ENCODE peak calls at places on chromosomes 3 and 15, in four cellular contexts. S is upper lobe of left lung, R is dermis blood vessel endothelial cell, P is AG04450. Z is an unnamed sample.

GRCh38 chr3:27134165-27134796 is 234.9 kb downstream of the NEK10 start:
- DNase-seq in S (peak), R (peak), P (peak), Z (peak)

GRCh38 chr15:51917493-51917892 is 54.1 kb downstream of the LEO1 start:
- DNase-seq in S (peak), R (peak), P (no peak), Z (peak)

GRCh38 chr3:41961061-41961749 is 698 bp downstream of the ULK4 start:
- DNase-seq in S (peak), R (peak), P (peak), Z (peak)

GRCh38 chr3:15926866-15927265 is 129.1 kb upstream of the ANKRD28 start:
- DNase-seq in S (no peak), R (no peak), P (no peak), Z (no peak)

GRCh38 chr3:194274424-194275085 is 76.6 kb downstream of the CPN2 start:
- DNase-seq in S (no peak), R (peak), P (no peak), Z (no peak)

GRCh38 chr15:43932907-43933306 is 106.1 kb downstream of the WDR76 start:
- DNase-seq in S (no peak), R (peak), P (no peak), Z (no peak)

GRCh38 chr3:149701977-149702350 is 44.1 kb upstream of the WWTR1 start:
- DNase-seq in S (no peak), R (no peak), P (no peak), Z (no peak)

GRCh38 chr15:22870865-22871264 is 32.4 kb downstream of the NIPA2 start:
- DNase-seq in S (no peak), R (no peak), P (no peak), Z (no peak)

GRCh38 chr15:52751522-52751921 is 38.6 kb downstream of the ONECUT1 start:
- DNase-seq in S (no peak), R (no peak), P (no peak), Z (no peak)

GRCh38 chr3:29887450-29887849 is 606.6 kb downstream of the RBMS3 start:
- DNase-seq in S (no peak), R (no peak), P (no peak), Z (no peak)

GRCh38 chr15:69735126-69735525 is 282.5 kb downstream of the RPLP1 start:
- DNase-seq in S (no peak), R (peak), P (no peak), Z (peak)

GRCh38 chr3:136752046-136752326 is 192 bp downstream of the STAG1 start:
- DNase-seq in S (no peak), R (no peak), P (peak), Z (no peak)

GRCh38 chr3:140023616-140024530 is 88.9 kb downstream of the CLSTN2 start:
- DNase-seq in S (no peak), R (no peak), P (no peak), Z (no peak)

GRCh38 chr15:33066584-33066983 is 127.9 kb downstream of the FMN1 start:
- DNase-seq in S (peak), R (no peak), P (no peak), Z (no peak)

GRCh38 chr3:98587654-98588532 is 5.5 kb downstream of the CPOX start:
- DNase-seq in S (no peak), R (no peak), P (no peak), Z (no peak)

GRCh38 chr3:148077318-148077923 is 620.3 kb upstream of the AGTR1 start:
- DNase-seq in S (no peak), R (peak), P (no peak), Z (peak)

GRCh38 chr3:75192065-75192658 is 472.0 kb upstream of the FRG2C start:
- DNase-seq in S (peak), R (peak), P (no peak), Z (peak)

GRCh38 chr15:61080209-61081027 is 148.7 kb downstream of the RORA start:
- DNase-seq in S (no peak), R (no peak), P (no peak), Z (no peak)

GRCh38 chr15:96474274-96474673 is 143.8 kb downstream of the NR2F2 start:
- DNase-seq in S (no peak), R (no peak), P (no peak), Z (no peak)

GRCh38 chr15:95770191-95770590 is 560.3 kb upstream of the NR2F2 start:
- DNase-seq in S (no peak), R (peak), P (no peak), Z (no peak)

GRCh38 chr3:128215290-128215689 is 62.0 kb downstream of the EEFSEC start:
- DNase-seq in S (no peak), R (no peak), P (no peak), Z (no peak)